ENCODE peak calls at places on chromosomes 7 and 10, in four cellular contexts. One of them, this sample, is unnamed.

GRCh38 chr7:82110146-82110823 is 333.3 kb downstream of the CACNA2D1 start:
- DNase-seq in HepG2: no peak
- DNase-seq in neural progenitor cell: peak
- DNase-seq in heart left ventricle: no peak
- DNase-seq in this sample: no peak

GRCh38 chr10:78894089-78894840 is 174.5 kb upstream of the ZMIZ1 start:
- DNase-seq in HepG2: no peak
- DNase-seq in neural progenitor cell: no peak
- DNase-seq in heart left ventricle: no peak
- DNase-seq in this sample: no peak

GRCh38 chr7:102317231-102318059 is 30.8 kb downstream of the SH2B2 start:
- DNase-seq in HepG2: no peak
- DNase-seq in neural progenitor cell: no peak
- DNase-seq in heart left ventricle: no peak
- DNase-seq in this sample: no peak

GRCh38 chr10:118343115-118343514 is 991 bp upstream of the FAM204A start:
- DNase-seq in HepG2: no peak
- DNase-seq in neural progenitor cell: no peak
- DNase-seq in heart left ventricle: no peak
- DNase-seq in this sample: no peak

GRCh38 chr7:78679477-78679876 is 774.0 kb downstream of the MAGI2 start:
- DNase-seq in HepG2: no peak
- DNase-seq in neural progenitor cell: no peak
- DNase-seq in heart left ventricle: no peak
- DNase-seq in this sample: no peak

GRCh38 chr10:16408379-16408778 is 28.4 kb upstream of the PTER start:
- DNase-seq in HepG2: no peak
- DNase-seq in neural progenitor cell: no peak
- DNase-seq in heart left ventricle: no peak
- DNase-seq in this sample: no peak

GRCh38 chr7:151796871-151797270 is 80.0 kb downstream of the PRKAG2 start:
- DNase-seq in HepG2: no peak
- DNase-seq in neural progenitor cell: no peak
- DNase-seq in heart left ventricle: no peak
- DNase-seq in this sample: no peak

GRCh38 chr7:582931-583330 is 63.3 kb upstream of the PDGFA start:
- DNase-seq in HepG2: no peak
- DNase-seq in neural progenitor cell: no peak
- DNase-seq in heart left ventricle: peak
- DNase-seq in this sample: no peak

GRCh38 chr7:82007315-82007714 is 237.5 kb upstream of the HGF start:
- DNase-seq in HepG2: no peak
- DNase-seq in neural progenitor cell: no peak
- DNase-seq in heart left ventricle: no peak
- DNase-seq in this sample: no peak

GRCh38 chr7:22980422-22980821 is 33.5 kb downstream of the HYCC1 start:
- DNase-seq in HepG2: no peak
- DNase-seq in neural progenitor cell: no peak
- DNase-seq in heart left ventricle: no peak
- DNase-seq in this sample: no peak

GRCh38 chr10:130040817-130041330 is 69.8 kb downstream of the C10orf143 start:
- DNase-seq in HepG2: no peak
- DNase-seq in neural progenitor cell: no peak
- DNase-seq in heart left ventricle: no peak
- DNase-seq in this sample: no peak

GRCh38 chr7:134444961-134445315 is 14.0 kb downstream of the AKR1B1 start:
- DNase-seq in HepG2: no peak
- DNase-seq in neural progenitor cell: no peak
- DNase-seq in heart left ventricle: no peak
- DNase-seq in this sample: no peak

GRCh38 chr7:30163231-30163894 is 28.6 kb downstream of the MTURN start:
- DNase-seq in HepG2: peak
- DNase-seq in neural progenitor cell: no peak
- DNase-seq in heart left ventricle: no peak
- DNase-seq in this sample: no peak

GRCh38 chr7:130096243-130096827 is 26.0 kb downstream of the KLHDC10 start:
- DNase-seq in HepG2: no peak
- DNase-seq in neural progenitor cell: no peak
- DNase-seq in heart left ventricle: no peak
- DNase-seq in this sample: no peak

GRCh38 chr10:17954856-17955255 is 3.1 kb downstream of the SLC39A12 start:
- DNase-seq in HepG2: no peak
- DNase-seq in neural progenitor cell: no peak
- DNase-seq in heart left ventricle: no peak
- DNase-seq in this sample: no peak

GRCh38 chr10:13056461-13057077 is 43.4 kb upstream of the OPTN start:
- DNase-seq in HepG2: no peak
- DNase-seq in neural progenitor cell: peak
- DNase-seq in heart left ventricle: no peak
- DNase-seq in this sample: no peak

GRCh38 chr10:5958077-5958476 is 19.3 kb downstream of the IL15RA start:
- DNase-seq in HepG2: no peak
- DNase-seq in neural progenitor cell: no peak
- DNase-seq in heart left ventricle: no peak
- DNase-seq in this sample: no peak

GRCh38 chr10:92290076-92290836 is 622 bp downstream of the CPEB3 start:
- DNase-seq in HepG2: peak
- DNase-seq in neural progenitor cell: no peak
- DNase-seq in heart left ventricle: peak
- DNase-seq in this sample: no peak

GRCh38 chr10:90871279-90871760 is 454 bp upstream of the RPP30 start:
- DNase-seq in HepG2: peak
- DNase-seq in neural progenitor cell: peak
- DNase-seq in heart left ventricle: peak
- DNase-seq in this sample: no peak

GRCh38 chr10:51005551-51005950 is 68.7 kb upstream of the PRKG1 start:
- DNase-seq in HepG2: no peak
- DNase-seq in neural progenitor cell: no peak
- DNase-seq in heart left ventricle: no peak
- DNase-seq in this sample: no peak

GRCh38 chr10:115975506-115975905 is 297.5 kb downstream of the GFRA1 start:
- DNase-seq in HepG2: no peak
- DNase-seq in neural progenitor cell: peak
- DNase-seq in heart left ventricle: no peak
- DNase-seq in this sample: no peak

GRCh38 chr10:5595591-5596590 is 70.5 kb downstream of the ASB13 start:
- DNase-seq in HepG2: no peak
- DNase-seq in neural progenitor cell: no peak
- DNase-seq in heart left ventricle: no peak
- DNase-seq in this sample: no peak

GRCh38 chr10:94042001-94042813 is 48.5 kb downstream of the PLCE1 start:
- DNase-seq in HepG2: no peak
- DNase-seq in neural progenitor cell: no peak
- DNase-seq in heart left ventricle: no peak
- DNase-seq in this sample: no peak
- H3K4me3 ChIP-seq in HepG2: no peak
- H3K4me3 ChIP-seq in neural progenitor cell: no peak
- H3K4me3 ChIP-seq in heart left ventricle: no peak
- H3K4me3 ChIP-seq in this sample: no peak

GRCh38 chr7:121385800-121386179 is 10.3 kb downstream of the FAM3C start:
- DNase-seq in HepG2: no peak
- DNase-seq in neural progenitor cell: no peak
- DNase-seq in heart left ventricle: no peak
- DNase-seq in this sample: no peak
- H3K27ac ChIP-seq in HepG2: no peak
- H3K27ac ChIP-seq in neural progenitor cell: no peak
- H3K27ac ChIP-seq in heart left ventricle: no peak
- H3K27ac ChIP-seq in this sample: peak

DNA sequence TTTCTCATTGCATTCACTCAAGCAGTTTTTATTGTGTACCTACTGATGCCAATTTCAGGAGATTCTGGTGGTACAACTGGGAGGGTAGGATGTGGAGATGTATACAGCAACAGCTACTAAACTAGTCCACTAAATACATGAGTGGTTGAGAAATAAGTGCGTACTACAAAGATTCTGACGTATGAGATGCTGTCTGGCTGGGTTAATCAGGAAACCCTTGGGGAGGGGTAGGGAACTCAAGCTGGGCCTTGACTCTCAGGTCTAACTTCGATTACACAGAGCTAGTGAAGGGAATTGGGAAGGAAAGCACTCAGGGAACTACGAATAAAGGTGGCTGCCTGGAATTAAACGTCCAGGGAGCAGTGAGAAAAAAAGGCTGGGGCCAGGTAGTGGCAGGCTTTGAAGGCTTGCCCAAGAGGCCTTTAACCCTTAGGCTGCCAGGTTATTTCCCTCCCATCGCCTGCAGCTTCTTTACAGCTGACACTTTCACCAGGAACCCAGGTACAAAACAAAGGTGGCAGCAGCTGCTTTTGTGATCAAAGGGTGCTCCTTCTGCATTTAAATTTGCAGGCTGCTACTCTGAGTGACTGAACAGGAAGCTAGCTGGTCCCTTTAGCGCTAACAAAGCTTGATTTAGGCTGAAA is 3.2 kb downstream of the MMS19 start:
- DNase-seq in HepG2: no peak
- DNase-seq in neural progenitor cell: peak
- DNase-seq in heart left ventricle: no peak
- DNase-seq in this sample: no peak
- TF ChIP-seq CTCF in HepG2: no peak
- TF ChIP-seq CTCF in neural progenitor cell: no peak
- TF ChIP-seq CTCF in heart left ventricle: no peak
- TF ChIP-seq CTCF in this sample: no peak

GRCh38 chr7:150342119-150342405 is 633 bp upstream of the RARRES2 start:
- DNase-seq in HepG2: no peak
- DNase-seq in neural progenitor cell: no peak
- DNase-seq in heart left ventricle: no peak
- DNase-seq in this sample: no peak
- H3K4me3 ChIP-seq in HepG2: peak
- H3K4me3 ChIP-seq in neural progenitor cell: peak
- H3K4me3 ChIP-seq in heart left ventricle: peak
- H3K4me3 ChIP-seq in this sample: peak

DNA sequence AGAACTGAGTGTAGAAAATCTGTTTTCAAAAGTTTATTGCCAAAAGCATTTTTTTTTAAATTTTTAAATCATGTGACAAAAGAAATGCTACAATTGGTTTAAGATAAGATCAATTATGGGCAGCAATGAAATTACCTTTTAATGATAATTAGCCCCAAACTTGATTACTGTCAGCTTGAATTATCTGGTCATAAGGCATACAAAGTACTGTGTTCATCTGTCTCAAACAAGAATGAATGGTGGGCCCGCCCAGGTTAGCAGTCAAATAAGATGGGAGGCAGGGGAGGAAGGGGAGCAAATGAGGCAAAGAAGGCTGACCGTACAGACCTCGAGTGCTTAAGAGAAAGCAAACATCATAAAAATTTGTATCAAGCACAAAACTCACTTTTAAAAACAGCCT is 68.1 kb downstream of the JAZF1 start:
- DNase-seq in HepG2: no peak
- DNase-seq in neural progenitor cell: no peak
- DNase-seq in heart left ventricle: no peak
- DNase-seq in this sample: no peak
- H3K27ac ChIP-seq in HepG2: no peak
- H3K27ac ChIP-seq in neural progenitor cell: no peak
- H3K27ac ChIP-seq in heart left ventricle: no peak
- H3K27ac ChIP-seq in this sample: no peak

DNA sequence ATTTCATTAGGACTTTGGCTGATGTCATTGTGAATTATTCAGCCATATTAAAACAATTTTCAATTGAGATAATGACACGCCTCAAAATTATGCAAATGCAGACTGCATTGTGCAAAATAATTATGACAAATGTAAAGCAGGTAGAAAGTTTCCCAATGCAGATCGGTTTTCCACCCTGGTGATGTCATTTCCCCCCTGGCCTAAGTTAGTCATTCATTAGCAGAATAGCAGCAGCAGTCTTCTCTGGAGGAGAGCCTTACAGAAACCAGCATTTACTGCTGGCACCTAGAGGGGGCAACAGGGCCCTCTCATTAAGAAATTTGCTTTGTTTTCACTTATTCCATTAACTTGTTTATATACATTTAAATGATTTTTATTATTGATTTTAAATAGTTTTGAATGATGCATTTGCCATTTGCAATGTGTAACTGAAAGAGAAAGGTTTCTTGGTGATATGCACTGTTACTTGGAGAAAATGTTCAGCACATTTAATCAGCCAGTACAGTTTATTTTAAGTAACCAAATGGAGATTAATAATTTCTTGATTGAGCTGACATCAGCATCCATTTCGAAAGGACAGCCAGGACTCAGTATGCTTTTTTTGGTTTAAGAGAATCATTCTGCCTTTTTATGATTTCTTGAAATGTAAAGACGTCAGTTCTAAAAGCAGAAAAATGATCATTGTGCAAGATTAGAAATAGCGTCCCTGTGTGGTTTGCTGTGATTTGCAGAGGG is 3.4 kb downstream of the ARID5B start:
- DNase-seq in HepG2: peak
- DNase-seq in neural progenitor cell: peak
- DNase-seq in heart left ventricle: no peak
- DNase-seq in this sample: no peak
- TF ChIP-seq CTCF in HepG2: peak
- TF ChIP-seq CTCF in neural progenitor cell: peak
- TF ChIP-seq CTCF in heart left ventricle: no peak
- TF ChIP-seq CTCF in this sample: no peak

GRCh38 chr7:4876586-4876985 is 6.9 kb downstream of the RADIL start:
- DNase-seq in HepG2: no peak
- DNase-seq in neural progenitor cell: no peak
- DNase-seq in heart left ventricle: no peak
- DNase-seq in this sample: no peak

GRCh38 chr7:4882169-4882741 is 1.3 kb downstream of the RADIL start:
- DNase-seq in HepG2: no peak
- DNase-seq in neural progenitor cell: peak
- DNase-seq in heart left ventricle: peak
- DNase-seq in this sample: no peak

GRCh38 chr7:4878336-4879335 is 4.9 kb downstream of the RADIL start:
- DNase-seq in HepG2: no peak
- DNase-seq in neural progenitor cell: no peak
- DNase-seq in heart left ventricle: no peak
- DNase-seq in this sample: no peak

GRCh38 chr7:4880218-4880617 is 3.3 kb downstream of the RADIL start:
- DNase-seq in HepG2: no peak
- DNase-seq in neural progenitor cell: no peak
- DNase-seq in heart left ventricle: no peak
- DNase-seq in this sample: no peak

DNA sequence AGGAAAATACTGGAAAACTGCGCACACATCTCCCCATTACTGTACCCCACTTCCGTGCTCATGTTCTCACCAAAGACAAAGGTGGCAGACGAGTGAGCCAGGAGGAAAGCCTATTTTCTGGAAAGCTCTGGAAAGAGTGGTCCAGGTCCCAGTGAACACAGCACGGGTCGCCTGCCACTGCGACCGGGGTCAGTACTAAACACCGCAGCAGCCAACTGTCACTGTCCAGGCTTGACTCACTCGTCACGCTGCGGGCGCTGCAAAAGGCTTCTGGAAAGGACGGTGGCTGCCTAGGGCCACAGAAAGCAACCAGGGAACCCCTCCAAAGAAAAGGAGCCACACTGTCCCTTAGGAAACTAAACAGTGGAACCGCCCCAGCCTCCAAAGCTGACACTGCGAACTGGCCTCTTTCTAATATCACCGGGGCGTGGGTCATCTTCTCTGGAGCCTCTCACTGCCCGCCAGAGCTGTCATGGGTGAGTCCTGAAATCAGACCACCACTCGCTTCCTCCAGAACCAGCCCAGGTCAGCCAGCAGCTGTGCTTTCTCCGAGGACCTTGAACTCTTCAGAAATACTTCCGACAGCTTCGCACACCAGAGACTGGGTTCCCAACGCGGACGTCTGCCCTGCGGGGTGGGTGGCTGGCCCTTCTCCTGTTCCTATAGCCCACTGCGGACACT is 4.0 kb downstream of the RADIL start:
- DNase-seq in HepG2: no peak
- DNase-seq in neural progenitor cell: no peak
- DNase-seq in heart left ventricle: peak
- DNase-seq in this sample: no peak
- H3K4me3 ChIP-seq in HepG2: no peak
- H3K4me3 ChIP-seq in neural progenitor cell: no peak
- H3K4me3 ChIP-seq in heart left ventricle: peak
- H3K4me3 ChIP-seq in this sample: no peak